ENCODE peak calls at places on chromosomes 6 and 20, in four cellular contexts. One of them, this sample, is unnamed. For H3K27me3, the result is how much of the 10 kb centered on the place peaks cover.

GRCh38 chr6:159836294-159837140 is 36.4 kb downstream of the PNLDC1 start:
- DNase-seq in psoas muscle: peak
- DNase-seq in right cardiac atrium: peak
- DNase-seq in aorta: peak
- DNase-seq in this sample: no peak

GRCh38 chr6:20286968-20287565 is 74.8 kb upstream of the MBOAT1 start:
- DNase-seq in psoas muscle: no peak
- DNase-seq in right cardiac atrium: no peak
- DNase-seq in aorta: no peak
- DNase-seq in this sample: no peak

GRCh38 chr20:10508060-10508459 is 73.0 kb downstream of the SLX4IP start:
- DNase-seq in psoas muscle: no peak
- DNase-seq in right cardiac atrium: peak
- DNase-seq in aorta: peak
- DNase-seq in this sample: no peak

GRCh38 chr6:145904878-145905277 is 59.3 kb downstream of the SHPRH start:
- DNase-seq in psoas muscle: no peak
- DNase-seq in right cardiac atrium: no peak
- DNase-seq in aorta: no peak
- DNase-seq in this sample: no peak

GRCh38 chr6:15905488-15906392 is 223.1 kb upstream of the MYLIP start:
- DNase-seq in psoas muscle: no peak
- DNase-seq in right cardiac atrium: no peak
- DNase-seq in aorta: no peak
- DNase-seq in this sample: no peak

GRCh38 chr20:25009218-25010145 is 16.9 kb upstream of the APMAP start:
- DNase-seq in psoas muscle: no peak
- DNase-seq in right cardiac atrium: no peak
- DNase-seq in aorta: peak
- DNase-seq in this sample: no peak

GRCh38 chr6:20572940-20573339 is 38.7 kb downstream of the CDKAL1 start:
- DNase-seq in psoas muscle: no peak
- DNase-seq in right cardiac atrium: no peak
- DNase-seq in aorta: no peak
- DNase-seq in this sample: peak

GRCh38 chr6:113381957-113382356 is 475.2 kb upstream of the MARCKS start:
- DNase-seq in psoas muscle: no peak
- DNase-seq in right cardiac atrium: no peak
- DNase-seq in aorta: no peak
- DNase-seq in this sample: peak

GRCh38 chr6:103236923-103237322 is 1622.8 kb downstream of the HACE1 start:
- DNase-seq in psoas muscle: no peak
- DNase-seq in right cardiac atrium: no peak
- DNase-seq in aorta: no peak
- DNase-seq in this sample: no peak

GRCh38 chr6:21111399-21111725 is 482.2 kb upstream of the SOX4 start:
- DNase-seq in psoas muscle: no peak
- DNase-seq in right cardiac atrium: no peak
- DNase-seq in aorta: no peak
- DNase-seq in this sample: peak

GRCh38 chr20:64047968-64048401 is 1.5 kb downstream of the SOX18 start:
- DNase-seq in psoas muscle: no peak
- DNase-seq in right cardiac atrium: no peak
- DNase-seq in aorta: no peak
- DNase-seq in this sample: no peak

GRCh38 chr20:64049060-64049886 is at the start of gene SOX18:
- DNase-seq in psoas muscle: no peak
- DNase-seq in right cardiac atrium: peak
- DNase-seq in aorta: no peak
- DNase-seq in this sample: no peak

GRCh38 chr20:64049887-64050260 is 435 bp upstream of the SOX18 start:
- DNase-seq in psoas muscle: no peak
- DNase-seq in right cardiac atrium: peak
- DNase-seq in aorta: no peak
- DNase-seq in this sample: no peak

GRCh38 chr20:64047046-64047389 is 2.4 kb downstream of the SOX18 start:
- DNase-seq in psoas muscle: no peak
- DNase-seq in right cardiac atrium: no peak
- DNase-seq in aorta: no peak
- DNase-seq in this sample: no peak

DNA sequence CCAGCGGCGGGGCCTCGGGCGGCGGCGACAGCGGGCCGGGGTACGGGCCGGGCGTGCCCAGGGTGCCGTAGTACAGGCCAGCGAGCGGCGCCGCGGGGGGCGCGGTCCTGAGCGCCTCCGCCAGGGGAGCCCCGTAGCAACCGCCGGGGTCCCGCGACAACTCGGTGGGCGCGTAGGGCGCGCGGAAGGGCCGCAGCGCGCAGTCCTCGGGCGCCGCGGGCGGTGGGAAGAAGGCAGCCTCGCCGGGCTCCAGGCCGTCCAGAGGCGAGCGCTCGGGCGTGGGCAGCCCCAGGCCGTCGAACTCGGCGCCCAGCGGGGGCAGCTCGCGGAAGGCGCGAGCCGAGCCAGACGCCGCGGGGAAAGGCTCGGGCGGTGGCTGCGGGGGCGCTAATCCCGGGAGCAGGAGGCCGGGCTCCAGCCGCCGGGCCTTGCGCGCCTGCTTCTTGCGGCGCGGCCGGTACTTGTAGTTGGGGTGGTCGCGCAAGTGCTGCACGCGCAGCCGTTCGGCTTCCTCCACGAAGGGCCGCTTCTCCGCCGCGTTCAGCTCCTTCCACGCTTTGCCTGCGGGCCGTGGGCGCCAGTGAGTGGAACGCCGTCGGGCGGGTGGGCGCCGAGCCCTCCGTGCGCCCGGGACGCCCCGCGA is 916 bp downstream of the SOX18 start:
- DNase-seq in psoas muscle: no peak
- DNase-seq in right cardiac atrium: no peak
- DNase-seq in aorta: no peak
- DNase-seq in this sample: no peak
- H3K27me3 ChIP-seq in psoas muscle: under half
- H3K27me3 ChIP-seq in right cardiac atrium: under half
- H3K27me3 ChIP-seq in aorta: under half
- H3K27me3 ChIP-seq in this sample: under half

GRCh38 chr6:66896415-66896814 is 1189.4 kb upstream of the EYS start:
- DNase-seq in psoas muscle: no peak
- DNase-seq in right cardiac atrium: no peak
- DNase-seq in aorta: no peak
- DNase-seq in this sample: peak
- H3K27me3 ChIP-seq in psoas muscle: under half
- H3K27me3 ChIP-seq in right cardiac atrium: under half
- H3K27me3 ChIP-seq in aorta: under half
- H3K27me3 ChIP-seq in this sample: under half

GRCh38 chr20:61263084-61263695 is 11.1 kb downstream of the CDH4 start:
- DNase-seq in psoas muscle: no peak
- DNase-seq in right cardiac atrium: no peak
- DNase-seq in aorta: no peak
- DNase-seq in this sample: no peak

GRCh38 chr20:61260905-61261304 is 8.8 kb downstream of the CDH4 start:
- DNase-seq in psoas muscle: no peak
- DNase-seq in right cardiac atrium: no peak
- DNase-seq in aorta: no peak
- DNase-seq in this sample: peak

GRCh38 chr20:61262514-61262913 is 10.5 kb downstream of the CDH4 start:
- DNase-seq in psoas muscle: no peak
- DNase-seq in right cardiac atrium: no peak
- DNase-seq in aorta: no peak
- DNase-seq in this sample: no peak

GRCh38 chr20:61263938-61264337 is 11.9 kb downstream of the CDH4 start:
- DNase-seq in psoas muscle: no peak
- DNase-seq in right cardiac atrium: no peak
- DNase-seq in aorta: no peak
- DNase-seq in this sample: no peak

GRCh38 chr20:61262036-61262435 is 10.0 kb downstream of the CDH4 start:
- DNase-seq in psoas muscle: no peak
- DNase-seq in right cardiac atrium: no peak
- DNase-seq in aorta: no peak
- DNase-seq in this sample: no peak
- H3K27me3 ChIP-seq in psoas muscle: under half
- H3K27me3 ChIP-seq in right cardiac atrium: under half
- H3K27me3 ChIP-seq in aorta: under half
- H3K27me3 ChIP-seq in this sample: under half

DNA sequence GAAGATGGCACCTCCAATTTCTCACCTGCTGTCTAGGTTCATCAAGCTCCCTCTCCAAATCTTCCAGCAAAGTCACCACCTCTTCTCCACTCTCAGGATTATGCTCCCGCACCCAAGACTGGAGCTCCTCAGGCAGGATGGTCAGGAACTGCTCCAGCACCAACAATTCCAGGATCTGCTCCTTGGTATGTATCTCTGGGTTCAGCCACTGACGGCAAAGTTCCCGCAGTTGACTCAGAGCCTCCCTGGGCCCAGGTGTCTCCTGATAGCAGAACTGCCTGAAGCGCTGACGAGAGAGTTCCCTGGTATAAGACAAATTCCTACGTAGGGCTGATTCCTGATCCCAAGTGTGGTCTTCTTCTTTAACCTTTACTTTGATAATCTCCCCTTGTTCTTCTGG is 60.6 kb downstream of the GPX5 start:
- DNase-seq in psoas muscle: no peak
- DNase-seq in right cardiac atrium: no peak
- DNase-seq in aorta: no peak
- DNase-seq in this sample: peak
- H3K27me3 ChIP-seq in psoas muscle: under half
- H3K27me3 ChIP-seq in right cardiac atrium: under half
- H3K27me3 ChIP-seq in aorta: under half
- H3K27me3 ChIP-seq in this sample: under half

GRCh38 chr6:33898771-33899170 is 95.0 kb upstream of the MLN start:
- DNase-seq in psoas muscle: no peak
- DNase-seq in right cardiac atrium: no peak
- DNase-seq in aorta: no peak
- DNase-seq in this sample: no peak
- H3K27me3 ChIP-seq in psoas muscle: under half
- H3K27me3 ChIP-seq in right cardiac atrium: under half
- H3K27me3 ChIP-seq in aorta: under half
- H3K27me3 ChIP-seq in this sample: under half

DNA sequence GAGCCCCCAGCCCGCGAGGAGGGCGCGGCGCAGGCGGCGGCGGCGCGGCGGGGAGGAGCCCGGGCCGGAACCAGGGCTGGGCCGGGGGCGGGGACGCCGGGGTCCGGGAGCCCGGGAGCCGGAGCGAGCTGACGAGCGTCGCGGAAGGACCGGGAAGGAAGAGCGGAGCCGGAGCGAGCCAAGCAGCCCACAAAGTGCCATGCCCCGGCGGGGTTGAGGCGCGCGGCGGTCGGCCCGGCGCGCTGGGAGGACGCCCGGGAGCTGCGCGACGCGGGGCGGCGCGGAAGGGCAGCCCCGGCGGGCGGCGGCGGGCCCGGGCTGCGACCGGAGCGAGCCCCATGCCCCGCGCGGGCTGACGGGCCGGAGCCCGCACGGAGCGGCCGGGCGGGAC is 289 bp downstream of the FOXP4 start:
- DNase-seq in psoas muscle: no peak
- DNase-seq in right cardiac atrium: no peak
- DNase-seq in aorta: no peak
- DNase-seq in this sample: no peak
- H3K27me3 ChIP-seq in psoas muscle: under half
- H3K27me3 ChIP-seq in right cardiac atrium: under half
- H3K27me3 ChIP-seq in aorta: under half
- H3K27me3 ChIP-seq in this sample: under half

DNA sequence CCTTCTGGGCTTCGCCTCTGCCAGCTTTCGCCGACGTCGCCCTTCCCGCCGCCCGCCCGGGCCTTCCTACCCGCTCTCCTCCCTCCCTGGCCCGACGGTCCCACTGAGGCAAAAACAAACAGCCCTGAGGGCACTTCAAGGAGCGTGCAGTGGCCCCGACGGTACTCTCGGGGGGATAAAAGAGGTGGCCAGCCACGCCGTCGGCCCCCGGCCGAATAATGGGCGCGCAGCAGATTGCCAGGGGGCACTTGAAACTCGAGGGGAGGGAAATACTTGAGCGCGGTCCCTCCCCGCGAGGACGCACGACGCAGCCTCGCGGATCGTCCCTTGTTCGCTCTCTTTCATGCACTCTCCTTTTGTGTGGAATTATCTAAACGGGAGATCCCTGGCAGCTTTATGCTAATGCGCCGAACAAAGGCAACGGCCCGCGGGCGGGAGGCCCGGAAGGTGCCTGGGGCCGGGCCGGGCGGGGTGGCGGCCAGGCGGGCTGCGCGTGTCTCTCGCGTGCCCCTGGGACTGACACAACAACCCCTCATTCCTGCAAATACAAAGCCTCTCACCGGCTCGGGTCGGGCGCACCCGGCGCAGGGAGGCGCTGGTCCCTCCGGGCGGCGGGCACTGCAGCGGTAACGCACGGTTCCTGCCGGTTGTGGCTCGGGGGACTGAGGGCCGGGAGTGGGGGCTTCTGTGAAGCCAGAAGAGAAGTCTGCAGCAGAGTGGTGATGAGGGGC is 3.7 kb upstream of the INSM1 start:
- DNase-seq in psoas muscle: no peak
- DNase-seq in right cardiac atrium: no peak
- DNase-seq in aorta: no peak
- DNase-seq in this sample: no peak
- H3K27me3 ChIP-seq in psoas muscle: under half
- H3K27me3 ChIP-seq in right cardiac atrium: under half
- H3K27me3 ChIP-seq in aorta: under half
- H3K27me3 ChIP-seq in this sample: under half

DNA sequence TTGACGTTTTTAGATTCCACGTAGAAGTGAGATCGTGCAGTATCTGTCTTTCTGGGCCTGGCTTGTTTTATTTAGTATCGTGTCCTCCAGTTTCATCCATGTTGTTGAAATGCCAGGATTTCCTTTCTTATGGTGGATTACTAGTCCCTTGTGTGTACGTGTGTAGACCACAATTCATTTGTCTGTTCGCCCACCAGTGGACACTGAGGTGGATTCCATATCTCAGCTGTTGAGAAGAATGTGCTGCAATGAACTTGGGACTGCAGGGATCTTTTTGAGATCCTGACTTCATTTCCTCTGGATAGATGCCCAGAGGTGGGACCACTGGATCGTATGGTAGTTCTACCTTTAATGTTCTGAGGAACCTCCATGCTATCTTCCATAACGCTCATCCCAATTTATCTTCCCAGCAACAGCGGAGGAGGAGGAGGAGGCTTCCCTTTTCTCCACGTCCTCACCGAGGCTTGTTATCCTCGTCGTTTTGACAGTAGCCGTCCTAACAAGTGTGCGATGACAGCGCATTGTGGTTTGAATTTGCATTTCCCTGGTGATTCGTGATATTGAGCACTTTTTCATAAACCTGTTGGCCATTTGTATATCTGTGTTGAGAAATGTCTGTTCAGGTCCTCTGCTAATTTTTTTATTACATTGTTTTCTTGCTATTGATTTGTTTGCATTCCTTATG is 62.4 kb downstream of the CDH4 start:
- DNase-seq in psoas muscle: no peak
- DNase-seq in right cardiac atrium: no peak
- DNase-seq in aorta: no peak
- DNase-seq in this sample: peak
- H3K27me3 ChIP-seq in psoas muscle: under half
- H3K27me3 ChIP-seq in right cardiac atrium: under half
- H3K27me3 ChIP-seq in aorta: under half
- H3K27me3 ChIP-seq in this sample: under half

DNA sequence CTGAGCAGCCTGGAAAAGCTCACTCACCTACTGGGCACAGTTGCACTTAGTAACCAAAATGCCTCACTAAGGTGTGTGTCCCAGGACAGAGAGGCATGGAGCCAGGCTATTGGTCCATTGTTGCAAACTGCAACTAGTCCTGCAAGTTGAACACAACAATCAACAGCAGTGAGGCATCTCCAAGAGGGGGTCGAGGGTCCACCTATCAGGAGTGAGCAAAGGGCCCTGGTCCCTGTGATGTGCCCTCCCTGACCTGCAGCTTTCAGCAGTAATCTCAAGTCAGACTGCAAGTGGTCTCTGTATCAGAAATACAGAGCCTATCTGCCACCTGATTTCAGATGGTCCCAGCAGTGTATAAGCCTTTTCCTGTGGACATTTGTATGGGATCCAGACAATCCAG is 50.2 kb upstream of the TGM3 start:
- DNase-seq in psoas muscle: no peak
- DNase-seq in right cardiac atrium: no peak
- DNase-seq in aorta: no peak
- DNase-seq in this sample: no peak
- H3K27me3 ChIP-seq in psoas muscle: under half
- H3K27me3 ChIP-seq in right cardiac atrium: under half
- H3K27me3 ChIP-seq in aorta: under half
- H3K27me3 ChIP-seq in this sample: under half

This sample was measured in bronchial epithelial cell.